ENCODE peak calls at places on chromosomes 16 and 17, in four cellular contexts. C is SK-N-SH, L is H1, Y is HepG2. D is an unnamed sample.

GRCh38 chr16:72875291-72876036 is 172.5 kb downstream of the ZFHX3 start:
- DNase-seq in L (no peak), Y (peak; percentile 35), C (no peak), D (peak; percentile 18)

GRCh38 chr17:927611-928461 is 51.7 kb downstream of the NXN start:
- DNase-seq in C (no peak), Y (no peak), L (no peak), D (peak; percentile 69)

GRCh38 chr16:61797296-61797695 is 238.9 kb downstream of the CDH8 start:
- DNase-seq in Y (no peak), C (no peak), L (no peak), D (no peak)

GRCh38 chr16:8278181-8278580 is 312.1 kb downstream of the TMEM114 start:
- DNase-seq in Y (no peak), L (no peak), C (no peak), D (no peak)

GRCh38 chr17:59807892-59808509 is 84.7 kb downstream of the TUBD1 start:
- DNase-seq in L (no peak), C (no peak), Y (no peak), D (no peak)

GRCh38 chr17:78208486-78208885 is 5.6 kb upstream of the BIRC5 start:
- DNase-seq in L (no peak), Y (no peak), C (no peak), D (no peak)

GRCh38 chr17:48215583-48216139 is 108.1 kb downstream of the SNX11 start:
- DNase-seq in C (peak; percentile 26), L (no peak), Y (peak; percentile 8), D (peak; percentile 80)

GRCh38 chr17:17367931-17368330 is 64.8 kb downstream of the NT5M start:
- DNase-seq in Y (no peak), L (no peak), C (peak; percentile 5), D (no peak)

GRCh38 chr17:55561973-55562495 is 50.8 kb upstream of the SMIM36 start:
- DNase-seq in L (no peak), Y (no peak), C (no peak), D (no peak)

GRCh38 chr17:81309140-81309858 is 14.2 kb upstream of the SLC38A10 start:
- DNase-seq in Y (peak; percentile 91), C (peak; percentile 84), L (no peak), D (peak; percentile 99)

GRCh38 chr16:84505249-84506156 is 1.0 kb upstream of the MEAK7 start:
- DNase-seq in Y (no peak), C (no peak), L (no peak), D (no peak)

GRCh38 chr16:85853641-85854545 is 45.1 kb upstream of the IRF8 start:
- DNase-seq in L (no peak), C (no peak), Y (no peak), D (no peak)

GRCh38 chr16:78770353-78771091 is 671.1 kb downstream of the WWOX start:
- DNase-seq in C (peak; percentile 81), Y (peak; percentile 67), L (peak; percentile 77), D (peak; percentile 49)

GRCh38 chr16:58022601-58023371 is 2.8 kb upstream of the MMP15 start:
- DNase-seq in C (peak; percentile 78), L (no peak), Y (no peak), D (no peak)

GRCh38 chr17:39599006-39599664 is 8.6 kb downstream of the NEUROD2 start:
- DNase-seq in C (peak; percentile 62), L (no peak), Y (no peak), D (no peak)

GRCh38 chr16:35746281-35746962 is 2287.0 kb downstream of the TP53TG3F start:
- DNase-seq in L (no peak), Y (no peak), C (no peak), D (no peak)

GRCh38 chr17:76791053-76791980 is 53.4 kb downstream of the MFSD11 start:
- DNase-seq in C (peak; percentile 62), Y (peak; percentile 39), L (no peak), D (peak; percentile 34)

GRCh38 chr17:82668631-82669099 is 20.4 kb upstream of the WDR45B start:
- DNase-seq in C (peak; percentile 84), Y (peak; percentile 78), L (peak; percentile 53), D (peak; percentile 84)

GRCh38 chr16:89476811-89477261 is 13.5 kb downstream of the ANKRD11 start:
- DNase-seq in L (no peak), C (no peak), Y (no peak), D (no peak)

GRCh38 chr17:59838196-59838911 is 54.4 kb downstream of the TUBD1 start:
- DNase-seq in C (no peak), Y (no peak), L (no peak), D (no peak)

GRCh38 chr17:41527076-41528023 is 758 bp downstream of the KRT19 start:
- DNase-seq in L (no peak), Y (no peak), C (no peak), D (no peak)

GRCh38 chr16:57273359-57273758 is 11.1 kb downstream of the PLLP start:
- DNase-seq in C (peak; percentile 87), L (no peak), Y (no peak), D (no peak)

GRCh38 chr16:75265911-75266701 is 14.7 kb upstream of the BCAR1 start:
- DNase-seq in C (peak; percentile 99), Y (peak; percentile 84), L (no peak), D (peak; percentile 77)

GRCh38 chr17:2181206-2181983 is 122.2 kb downstream of the SMG6 start:
- DNase-seq in Y (no peak), L (no peak), C (no peak), D (no peak)

GRCh38 chr17:48634446-48635208 is 8.5 kb upstream of the HOXB9 start:
- DNase-seq in L (no peak), C (no peak), Y (no peak), D (no peak)

GRCh38 chr17:57531648-57532486 is 213.2 kb downstream of the CCDC182 start:
- DNase-seq in L (no peak), Y (peak; percentile 78), C (peak; percentile 74), D (no peak)

GRCh38 chr17:79248843-79249242 is 174.2 kb downstream of the ENGASE start:
- DNase-seq in L (no peak), C (no peak), Y (no peak), D (no peak)

GRCh38 chr16:66858740-66859396 is 14.7 kb downstream of the CA7 start:
- DNase-seq in C (peak; percentile 19), Y (no peak), L (no peak), D (no peak)

GRCh38 chr16:66856184-66856730 is 12.0 kb downstream of the CA7 start:
- DNase-seq in C (no peak), Y (no peak), L (no peak), D (no peak)

GRCh38 chr16:66856801-66857200 is 12.6 kb downstream of the CA7 start:
- DNase-seq in C (peak; percentile 6), Y (no peak), L (no peak), D (no peak)

GRCh38 chr16:66859397-66860068 is 15.3 kb downstream of the CA7 start:
- DNase-seq in L (no peak), C (no peak), Y (no peak), D (no peak)

DNA sequence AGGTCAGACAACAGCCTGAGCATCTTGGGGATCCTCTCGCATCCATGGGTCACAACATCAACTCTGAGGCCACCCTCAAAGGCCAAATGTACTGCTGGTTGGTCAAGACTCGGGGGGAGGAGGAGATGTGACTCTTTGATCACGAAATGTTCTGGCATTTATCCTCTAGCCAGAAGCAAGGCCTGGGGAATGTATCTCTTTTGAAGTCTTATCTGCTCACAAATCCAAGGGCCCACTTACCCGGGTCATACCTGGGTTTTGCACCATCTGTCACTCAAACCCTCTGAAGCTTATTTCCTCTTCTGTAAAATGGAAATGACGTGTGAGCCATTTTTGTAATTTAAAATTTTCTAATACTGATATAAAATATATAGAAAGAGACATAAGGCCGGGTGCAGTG is 13.2 kb downstream of the CA7 start:
- DNase-seq in Y (no peak), L (no peak), C (peak; percentile 3), D (no peak)
- TF ChIP-seq CHD2 in Y (no peak), L (no peak), C (no peak), D (no peak)

DNA sequence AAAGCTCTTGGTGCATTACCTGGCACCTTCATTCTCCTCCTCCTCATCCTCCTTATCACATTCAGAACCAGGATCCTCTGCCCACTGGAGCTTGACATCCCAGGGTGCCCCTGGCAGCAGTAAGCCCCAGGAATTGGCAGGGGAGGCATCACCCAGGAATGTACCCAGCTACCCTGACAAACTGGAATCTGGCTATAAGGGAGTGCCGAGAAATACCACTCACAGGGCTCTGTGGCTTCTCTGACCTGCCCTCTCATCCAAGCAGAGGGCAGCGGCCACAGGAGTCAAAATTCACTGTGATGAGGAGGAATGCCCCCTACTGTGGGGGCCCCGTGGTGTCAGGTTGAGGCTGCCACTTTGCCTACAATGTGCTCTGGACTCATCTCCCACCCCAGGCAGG is 19.6 kb downstream of the MPP3 start:
- DNase-seq in L (no peak), C (no peak), Y (no peak), D (no peak)
- TF ChIP-seq CHD2 in L (no peak), C (no peak), Y (no peak), D (no peak)

DNA sequence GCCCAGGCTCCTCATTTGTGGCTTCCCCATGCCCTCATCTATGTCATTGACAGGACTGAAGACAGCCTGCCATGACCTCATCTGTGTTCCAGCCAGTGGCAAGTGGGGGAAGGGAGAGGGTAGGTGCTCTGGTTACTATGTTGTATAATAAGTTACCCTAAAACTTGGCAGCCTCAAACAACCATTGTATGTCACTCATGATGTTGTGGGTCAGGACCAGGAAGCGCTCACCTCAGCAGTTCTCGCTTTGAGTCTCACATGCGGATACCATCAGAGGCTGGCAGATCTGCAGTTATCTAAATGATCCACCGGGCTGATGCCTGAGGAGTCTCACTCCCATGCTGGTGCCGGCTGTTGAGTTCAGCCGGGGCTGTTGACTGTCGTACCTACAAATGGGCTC is 89.0 kb upstream of the TMEM97 start:
- DNase-seq in C (no peak), L (no peak), Y (no peak), D (no peak)
- TF ChIP-seq CHD2 in C (no peak), L (no peak), Y (no peak), D (no peak)

GRCh38 chr16:64621616-64622015 is 500.2 kb downstream of the CDH11 start:
- DNase-seq in Y (no peak), C (no peak), L (no peak), D (no peak)

DNA sequence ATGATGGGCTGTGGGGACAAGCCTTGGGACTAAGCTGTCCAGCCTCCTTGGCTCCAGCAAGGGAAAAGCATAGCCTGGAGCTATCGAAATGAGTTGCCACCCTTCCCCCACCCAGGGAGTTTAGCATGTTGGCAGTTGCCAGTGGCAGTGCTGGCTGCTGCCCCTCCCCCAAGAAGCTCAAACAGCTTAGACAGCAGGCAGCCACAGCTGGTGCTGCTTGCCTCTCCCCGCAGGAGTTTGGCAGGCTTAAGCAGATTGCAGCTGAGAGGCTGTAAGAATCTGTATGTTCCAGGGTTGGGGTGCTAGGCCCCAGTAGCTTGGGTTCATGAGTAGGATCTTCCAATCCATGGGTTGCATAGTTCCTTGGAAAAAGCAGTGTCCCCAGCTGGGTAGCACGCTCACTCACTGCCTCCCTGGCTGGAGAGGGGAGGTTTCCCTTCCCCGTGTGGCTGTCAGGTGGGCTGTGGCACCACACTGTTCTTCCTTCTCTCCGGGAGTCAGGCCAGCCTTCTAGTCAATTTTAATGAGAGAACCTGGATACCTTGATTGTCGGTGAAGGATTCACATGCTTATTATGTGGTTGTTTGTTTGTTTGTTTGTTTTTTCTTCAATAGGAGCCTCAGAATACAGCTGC is 506.1 kb downstream of the CDH11 start:
- DNase-seq in Y (no peak), L (peak; percentile 19), C (no peak), D (no peak)
- TF ChIP-seq CHD2 in Y (no peak), L (peak; percentile 67), C (no peak), D (no peak)

D was measured in A549.